ENCODE peak calls at places on chromosomes 4 and X, in four cellular contexts. Z, B, K and G are unnamed samples.
A peak's percentile ranks its signal among the peaks of the same experiment; 100 is the strongest.

GRCh38 chr4:85644061-85644460 is 169.1 kb downstream of the ARHGAP24 start:
- DNase-seq in Z (no peak), B (no peak), K (no peak), G (no peak)

GRCh38 chrX:152932598-152933175 is 34.8 kb downstream of the ZNF185 start:
- DNase-seq in Z (no peak), B (no peak), K (no peak), G (no peak)

GRCh38 chr4:76116821-76117220 is 31.4 kb downstream of the NUP54 start:
- DNase-seq in Z (no peak), B (no peak), K (no peak), G (no peak)

GRCh38 chr4:168628251-168628650 is 131.4 kb downstream of the PALLD start:
- DNase-seq in Z (no peak), B (no peak), K (no peak), G (no peak)

GRCh38 chrX:116198810-116199209 is 28.3 kb downstream of the AGTR2 start:
- DNase-seq in Z (peak; percentile 0), B (no peak), K (no peak), G (no peak)

GRCh38 chr4:28508649-28509048 is 1648.0 kb downstream of the STIM2 start:
- DNase-seq in Z (no peak), B (no peak), K (no peak), G (no peak)

GRCh38 chrX:67636532-67636931 is 92.7 kb downstream of the AR start:
- DNase-seq in Z (no peak), B (no peak), K (no peak), G (no peak)

GRCh38 chr4:175641053-175641452 is 171.0 kb downstream of the GPM6A start:
- DNase-seq in Z (no peak), B (no peak), K (no peak), G (no peak)

GRCh38 chr4:176400816-176401461 is 81.2 kb downstream of the SPCS3 start:
- DNase-seq in Z (no peak), B (no peak), K (no peak), G (no peak)

GRCh38 chr4:114921790-114922581 is 191.4 kb downstream of the NDST4 start:
- DNase-seq in Z (peak; percentile 1), B (no peak), K (no peak), G (peak; percentile 41)

DNA sequence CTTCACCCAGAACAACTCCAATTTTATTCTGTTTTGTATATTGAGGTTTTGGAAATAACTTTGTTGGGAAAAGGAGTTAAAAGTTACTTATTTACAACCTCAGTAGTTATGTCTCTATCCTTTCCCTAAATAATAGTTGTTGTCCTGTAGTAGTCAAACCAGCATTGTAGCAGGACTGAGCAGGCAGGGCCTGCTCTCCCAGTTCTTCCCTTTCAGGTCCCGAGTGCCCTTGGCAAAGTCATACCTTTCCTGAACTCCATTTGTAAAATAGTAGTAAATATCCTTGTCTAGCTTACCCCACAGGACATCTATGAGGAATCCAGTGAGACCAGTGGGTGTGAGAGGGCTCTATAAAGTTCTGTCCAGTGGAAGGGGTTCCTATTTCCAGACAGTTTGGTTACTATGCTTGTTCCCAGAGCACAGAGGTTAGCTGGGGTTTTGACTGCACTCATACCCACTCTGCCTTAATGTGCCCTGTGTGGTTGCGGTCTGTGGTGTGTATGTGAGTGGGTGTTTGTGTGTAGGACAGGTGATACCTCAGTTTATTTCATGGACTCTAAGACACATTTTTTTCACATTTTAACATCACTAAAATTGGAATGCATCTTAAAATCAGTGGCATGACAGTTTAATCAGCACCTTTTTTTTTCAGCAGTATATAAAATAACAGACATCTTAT is 136.3 kb downstream of the AMMECR1 start:
- DNase-seq in Z (no peak), B (no peak), K (no peak), G (no peak)
- TF ChIP-seq HDAC6 in Z (no peak), B (no peak), K (no peak), G (no peak)

DNA sequence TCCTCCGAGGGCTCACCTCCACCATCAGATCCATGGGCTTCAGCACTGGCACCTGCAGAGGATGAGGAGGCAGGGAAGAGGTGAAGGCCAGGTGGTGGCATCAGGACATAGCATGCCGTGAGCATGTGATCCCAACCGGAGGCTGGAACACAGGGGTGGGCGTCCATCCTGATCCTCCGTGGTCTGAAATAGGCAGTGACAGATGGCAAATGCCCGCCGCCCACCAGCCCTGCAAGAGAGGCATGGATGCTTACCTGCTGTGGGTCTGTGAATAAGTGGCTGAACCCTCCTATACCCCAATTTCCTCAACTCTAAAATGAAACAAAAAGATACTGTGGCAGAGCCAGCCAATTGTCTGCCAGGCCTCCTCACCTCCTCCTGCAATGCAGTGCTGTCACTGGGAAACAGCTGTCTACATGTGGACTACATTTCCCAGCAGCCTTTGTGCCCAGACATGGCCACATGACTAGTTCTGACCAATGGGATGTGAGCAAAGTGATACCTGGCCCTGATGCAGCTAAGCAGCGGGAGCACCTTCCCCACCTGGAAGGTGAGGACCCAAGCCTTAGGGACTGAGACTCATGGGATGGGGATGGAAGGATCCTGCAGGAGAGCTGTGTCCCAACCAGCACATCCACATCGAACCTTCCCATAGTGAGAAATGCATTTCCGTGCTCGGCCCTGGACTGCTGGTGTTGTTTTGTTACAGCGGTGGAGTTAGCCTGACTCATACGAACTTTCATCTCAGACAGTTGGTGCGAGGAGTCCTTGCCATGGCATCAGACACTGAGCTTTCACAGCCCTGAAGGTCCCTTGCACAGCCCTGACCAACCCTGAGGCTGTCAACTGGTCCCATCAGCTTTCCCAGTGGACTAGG is 99.5 kb downstream of the PPP2R2C start:
- DNase-seq in Z (peak; percentile 35), B (peak; percentile 62), K (peak; percentile 5), G (no peak)
- TF ChIP-seq YY1 in Z (no peak), B (no peak), K (peak; percentile 22), G (no peak)

DNA sequence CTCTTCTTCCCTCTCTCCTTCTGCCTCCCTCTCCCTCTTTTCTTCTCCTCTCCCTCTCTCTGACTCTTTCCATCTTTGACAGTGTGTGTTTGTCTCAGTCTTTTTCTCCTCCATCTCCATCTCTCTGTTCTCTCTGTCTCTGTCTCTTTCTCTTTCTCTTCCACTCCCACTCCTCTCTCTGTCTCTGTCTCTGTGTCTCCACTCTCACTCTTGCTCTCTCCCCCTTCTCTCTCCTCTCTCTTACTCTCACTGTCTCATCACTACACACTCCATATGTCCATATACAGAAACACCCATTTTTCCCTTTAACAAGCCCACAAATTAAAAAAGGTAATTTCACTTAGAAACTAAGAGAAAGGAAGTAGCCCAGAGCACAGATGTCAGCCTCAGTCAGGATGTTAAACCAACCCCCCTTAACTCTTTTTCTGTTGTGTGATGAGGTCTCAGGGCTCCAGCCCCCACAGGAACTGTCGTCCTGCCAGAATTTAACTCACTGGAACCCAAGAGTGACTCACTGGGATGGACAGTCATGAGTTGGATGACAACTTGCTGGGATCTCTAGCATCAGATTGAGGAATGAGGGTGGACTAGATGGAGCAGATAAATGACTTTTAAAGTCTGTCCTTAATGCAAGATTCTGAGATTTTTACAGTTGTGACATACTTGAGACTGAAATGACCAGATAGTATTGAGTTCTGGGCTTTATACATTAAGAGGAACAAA is 27.5 kb downstream of the OTUD6A start:
- DNase-seq in Z (no peak), B (no peak), K (no peak), G (no peak)
- TF ChIP-seq JUND in Z (no peak), B (no peak), K (no peak), G (no peak)

GRCh38 chrX:74540635-74541249 is 73.7 kb downstream of the RLIM start:
- DNase-seq in Z (no peak), B (no peak), K (no peak), G (no peak)
- TF ChIP-seq HDAC6 in Z (no peak), B (no peak), K (no peak), G (no peak)

DNA sequence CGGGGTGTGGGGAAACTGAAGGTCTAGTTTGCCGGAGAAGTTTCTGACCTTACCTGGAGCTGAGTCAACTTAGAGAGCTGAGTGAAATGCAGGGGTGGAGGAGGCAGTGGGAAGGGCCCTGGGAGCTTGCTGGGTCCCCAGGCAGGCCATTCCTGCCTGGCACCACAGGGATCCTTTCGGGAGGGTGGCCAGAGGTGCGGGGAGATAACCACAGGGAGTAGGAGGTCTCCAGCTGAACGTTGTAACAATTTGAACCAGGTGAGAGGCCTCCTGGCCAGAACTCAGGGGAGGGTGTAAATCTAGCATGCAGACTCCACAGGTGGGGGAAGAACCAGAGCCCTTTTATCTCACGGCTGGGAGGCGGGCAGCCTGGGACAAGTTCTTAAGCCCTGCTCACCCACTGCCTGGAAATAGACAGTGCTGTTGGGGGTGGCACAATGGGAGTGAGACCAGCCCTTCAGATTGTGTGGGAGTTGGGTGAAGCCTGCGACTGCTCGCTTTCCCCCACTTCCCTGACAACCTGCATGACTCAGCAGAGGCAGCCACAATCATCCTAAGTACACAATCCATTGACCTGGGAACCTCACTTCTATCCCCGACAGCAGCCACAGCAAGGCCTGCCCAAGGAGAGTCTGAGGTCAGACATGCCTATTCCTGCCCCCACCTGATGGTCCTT is 247.4 kb downstream of the ADGRA3 start:
- DNase-seq in Z (peak; percentile 16), B (no peak), K (no peak), G (no peak)
- TF ChIP-seq YY1 in Z (no peak), B (no peak), K (no peak), G (no peak)

DNA sequence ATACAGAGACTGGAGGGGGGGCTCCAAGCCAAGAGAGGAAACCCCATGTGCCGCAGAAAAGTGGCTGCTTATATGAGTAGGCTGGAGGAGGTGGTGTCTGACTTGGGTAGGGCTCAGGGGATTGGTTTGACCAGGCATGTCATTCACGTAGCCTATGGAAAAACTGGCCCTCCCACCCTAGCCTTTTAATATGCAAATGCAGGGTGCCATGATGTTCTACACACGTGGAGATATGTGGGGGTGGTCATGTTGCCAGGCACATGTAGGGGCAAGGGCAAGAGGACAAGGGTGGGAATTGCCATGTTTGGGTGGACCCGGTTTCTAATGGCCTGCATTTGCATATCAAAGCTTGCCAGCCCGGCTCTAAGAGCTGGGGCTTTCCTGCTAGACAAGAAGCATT is 86.9 kb upstream of the SHISA3 start:
- DNase-seq in Z (no peak), B (no peak), K (no peak), G (no peak)
- TF ChIP-seq JUND in Z (no peak), B (no peak), K (no peak), G (no peak)

DNA sequence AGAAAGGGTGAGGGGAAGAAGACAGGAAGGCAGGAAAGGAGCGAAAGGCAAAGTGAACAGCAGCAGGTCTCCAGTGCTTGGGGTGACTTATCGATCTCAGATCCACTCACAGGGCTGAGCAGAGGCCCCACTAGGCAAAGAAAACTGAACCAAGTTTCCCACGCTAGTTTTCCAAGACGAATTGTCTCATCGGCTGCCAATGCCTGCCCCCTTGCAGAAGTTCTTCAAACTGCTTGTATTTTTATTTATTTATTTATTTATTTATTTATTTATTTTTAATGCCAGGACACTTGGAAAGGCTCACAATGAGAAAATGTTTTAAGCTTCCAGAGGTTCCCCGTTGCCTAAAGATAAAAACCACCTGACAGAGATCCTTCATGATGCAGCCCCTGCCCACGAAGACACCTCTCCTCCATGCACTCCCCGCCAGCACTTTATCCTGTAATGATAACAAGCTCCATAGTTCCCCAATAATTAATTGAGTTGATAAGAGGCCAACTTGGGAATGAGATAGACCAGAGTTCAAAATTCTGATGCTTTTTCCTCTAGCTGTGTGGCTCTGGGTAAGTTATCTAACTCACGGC is 43.2 kb downstream of the QDPR start:
- DNase-seq in Z (peak; percentile 13), B (peak; percentile 60), K (no peak), G (no peak)
- TF ChIP-seq HDAC6 in Z (no peak), B (no peak), K (no peak), G (no peak)

GRCh38 chr4:156792462-156793085 is 179.0 kb downstream of the PDGFC start:
- DNase-seq in Z (peak; percentile 71), B (no peak), K (no peak), G (no peak)
- TF ChIP-seq YY1 in Z (no peak), B (no peak), K (no peak), G (no peak)